ENCODE peak calls at places on chromosomes 11 and 22, in five cellular contexts. R is stomach; G is activated CD8-positive, alpha-beta T cell treated with anti-CD3 and anti-CD28 coated beads for 36 hours; Q is endothelial cell of umbilical vein; Y is endothelial cell. X is an unnamed sample.

GRCh38 chr11:112219476-112220232 is 6.6 kb upstream of the PTS start:
- DNase-seq in R (no peak), G (peak; percentile 54), Q (peak; percentile 80), Y (peak; percentile 36), X (peak; percentile 90)

GRCh38 chr11:122305018-122305417 is 189.0 kb upstream of the BLID start:
- DNase-seq in R (no peak), G (no peak), Q (no peak), Y (no peak), X (no peak)

GRCh38 chr11:33375688-33376311 is 118.6 kb downstream of the HIPK3 start:
- DNase-seq in R (no peak), G (no peak), Q (peak; percentile 13), Y (peak; percentile 20), X (peak; percentile 80)

GRCh38 chr11:45411221-45411946 is 125.2 kb upstream of the SYT13 start:
- DNase-seq in R (no peak), G (no peak), Q (no peak), Y (no peak), X (peak; percentile 56)

GRCh38 chr11:73426184-73426845 is 50.1 kb downstream of the RELT start:
- DNase-seq in R (no peak), G (no peak), Q (no peak), Y (no peak), X (no peak)

GRCh38 chr11:123653405-123653996 is 923 bp downstream of the SCN3B start:
- DNase-seq in R (no peak), G (no peak), Q (no peak), Y (peak; percentile 14), X (peak; percentile 25)

GRCh38 chr11:63888170-63889086 is 28.5 kb downstream of the RCOR2 start:
- DNase-seq in R (peak; percentile 83), G (peak; percentile 77), Q (peak; percentile 20), Y (peak; percentile 40), X (no peak)

GRCh38 chr22:42376721-42377177 is 55.5 kb downstream of the NFAM1 start:
- DNase-seq in R (peak; percentile 29), G (no peak), Q (no peak), Y (no peak), X (no peak)

GRCh38 chr22:46652081-46652929 is 32.1 kb downstream of the GRAMD4 start:
- DNase-seq in R (no peak), G (peak; percentile 73), Q (peak; percentile 26), Y (no peak), X (no peak)

GRCh38 chr22:45254789-45255261 is 14.1 kb upstream of the KIAA0930 start:
- DNase-seq in R (no peak), G (peak; percentile 43), Q (no peak), Y (no peak), X (no peak)

GRCh38 chr11:78749243-78749730 is 174.6 kb upstream of the NARS2 start:
- DNase-seq in R (no peak), G (no peak), Q (no peak), Y (no peak), X (no peak)

GRCh38 chr11:44011797-44012196 is 36.0 kb upstream of the ACCSL start:
- DNase-seq in R (no peak), G (no peak), Q (no peak), Y (no peak), X (no peak)

GRCh38 chr11:97965849-97966646 is 1054.7 kb upstream of the CNTN5 start:
- DNase-seq in R (no peak), G (no peak), Q (peak; percentile 72), Y (no peak), X (peak; percentile 10)

GRCh38 chr22:33883961-33884808 is 36.1 kb downstream of the LARGE1 start:
- DNase-seq in R (no peak), G (no peak), Q (no peak), Y (no peak), X (no peak)

GRCh38 chr11:122186439-122187080 is 70.5 kb upstream of the BLID start:
- DNase-seq in R (no peak), G (no peak), Q (peak; percentile 93), Y (no peak), X (peak; percentile 90)

GRCh38 chr22:33873186-33873585 is 47.1 kb downstream of the LARGE1 start:
- DNase-seq in R (peak; percentile 63), G (no peak), Q (no peak), Y (no peak), X (no peak)

GRCh38 chr11:67731583-67731982 is 57.2 kb upstream of the ALDH3B2 start:
- DNase-seq in R (no peak), G (no peak), Q (no peak), Y (no peak), X (peak; percentile 33)

GRCh38 chr22:50012201-50013181 is at the start of gene IL17REL:
- DNase-seq in R (peak; percentile 55), G (no peak), Q (no peak), Y (peak; percentile 8), X (peak; percentile 37)
- TF ChIP-seq CTCF in R (no peak), G (no peak), Q (no peak), Y (no peak), X (no peak)

DNA sequence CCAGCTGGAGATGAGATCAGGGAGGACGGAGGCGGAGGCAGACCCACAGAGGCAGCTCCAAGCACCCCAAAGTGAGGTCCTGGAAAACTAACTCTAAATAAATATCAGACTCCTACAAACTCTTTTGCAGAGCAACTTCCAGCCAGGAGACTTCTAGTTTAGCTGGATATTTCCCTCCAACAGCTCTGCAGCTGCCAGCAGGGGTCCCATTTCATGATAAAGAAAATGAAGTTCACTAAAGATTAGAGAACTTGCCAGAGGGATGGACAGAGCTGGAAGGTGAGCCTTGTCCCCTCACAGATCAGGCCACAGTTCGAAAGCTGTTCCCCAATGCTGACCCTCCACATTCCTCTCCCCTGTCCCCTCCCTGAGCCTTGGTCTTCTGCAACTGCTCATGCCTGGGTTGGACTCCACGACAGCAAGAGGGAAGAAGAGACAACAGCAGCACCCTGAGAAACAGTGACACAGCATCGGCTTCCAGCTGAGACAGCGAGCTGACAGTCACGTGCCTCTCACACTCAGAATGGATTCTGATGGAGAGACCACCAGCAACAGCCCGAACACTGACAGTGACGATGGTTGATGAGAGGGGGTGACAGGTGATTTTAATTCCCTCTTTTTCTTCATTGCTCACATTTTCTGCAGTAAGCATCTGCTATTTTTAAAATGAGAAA is 5.7 kb downstream of the CARS1 start:
- DNase-seq in R (no peak), G (no peak), Q (no peak), Y (no peak), X (peak; percentile 72)
- TF ChIP-seq CTCF in R (no peak), G (no peak), Q (peak; percentile 6), Y (no peak), X (peak; percentile 21)

GRCh38 chr22:19840059-19840458 is 14.6 kb downstream of the GNB1L start:
- DNase-seq in R (no peak), G (no peak), Q (no peak), Y (no peak), X (no peak)

GRCh38 chr22:19837915-19838314 is 16.8 kb downstream of the GNB1L start:
- DNase-seq in R (no peak), G (no peak), Q (no peak), Y (no peak), X (no peak)

GRCh38 chr22:19831016-19831415 is 23.7 kb downstream of the GNB1L start:
- DNase-seq in R (no peak), G (no peak), Q (no peak), Y (no peak), X (no peak)

GRCh38 chr22:19832476-19833108 is 22.1 kb downstream of the GNB1L start:
- DNase-seq in R (peak; percentile 9), G (no peak), Q (no peak), Y (no peak), X (no peak)

DNA sequence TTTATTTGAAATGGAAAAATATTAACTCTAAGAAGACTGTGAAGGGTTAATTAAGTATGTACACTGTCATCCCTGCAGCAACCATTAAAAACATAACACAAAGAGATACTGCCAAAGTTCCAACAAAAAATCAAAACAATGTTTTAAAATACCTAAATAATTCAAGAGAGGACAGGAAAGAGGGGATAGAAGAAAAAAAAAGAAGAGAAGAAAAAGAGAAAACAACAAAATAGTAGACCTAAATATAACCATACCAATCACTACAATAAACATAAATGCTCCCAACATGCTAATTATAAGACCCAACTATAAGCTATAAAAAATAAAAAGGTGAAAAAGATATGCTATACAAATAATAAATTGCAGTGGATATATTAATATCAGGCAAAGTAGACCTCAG is 20.1 kb downstream of the GNB1L start:
- DNase-seq in R (no peak), G (no peak), Q (no peak), Y (no peak), X (no peak)
- TF ChIP-seq CTCF in R (no peak), G (no peak), Q (no peak), Y (no peak), X (no peak)

DNA sequence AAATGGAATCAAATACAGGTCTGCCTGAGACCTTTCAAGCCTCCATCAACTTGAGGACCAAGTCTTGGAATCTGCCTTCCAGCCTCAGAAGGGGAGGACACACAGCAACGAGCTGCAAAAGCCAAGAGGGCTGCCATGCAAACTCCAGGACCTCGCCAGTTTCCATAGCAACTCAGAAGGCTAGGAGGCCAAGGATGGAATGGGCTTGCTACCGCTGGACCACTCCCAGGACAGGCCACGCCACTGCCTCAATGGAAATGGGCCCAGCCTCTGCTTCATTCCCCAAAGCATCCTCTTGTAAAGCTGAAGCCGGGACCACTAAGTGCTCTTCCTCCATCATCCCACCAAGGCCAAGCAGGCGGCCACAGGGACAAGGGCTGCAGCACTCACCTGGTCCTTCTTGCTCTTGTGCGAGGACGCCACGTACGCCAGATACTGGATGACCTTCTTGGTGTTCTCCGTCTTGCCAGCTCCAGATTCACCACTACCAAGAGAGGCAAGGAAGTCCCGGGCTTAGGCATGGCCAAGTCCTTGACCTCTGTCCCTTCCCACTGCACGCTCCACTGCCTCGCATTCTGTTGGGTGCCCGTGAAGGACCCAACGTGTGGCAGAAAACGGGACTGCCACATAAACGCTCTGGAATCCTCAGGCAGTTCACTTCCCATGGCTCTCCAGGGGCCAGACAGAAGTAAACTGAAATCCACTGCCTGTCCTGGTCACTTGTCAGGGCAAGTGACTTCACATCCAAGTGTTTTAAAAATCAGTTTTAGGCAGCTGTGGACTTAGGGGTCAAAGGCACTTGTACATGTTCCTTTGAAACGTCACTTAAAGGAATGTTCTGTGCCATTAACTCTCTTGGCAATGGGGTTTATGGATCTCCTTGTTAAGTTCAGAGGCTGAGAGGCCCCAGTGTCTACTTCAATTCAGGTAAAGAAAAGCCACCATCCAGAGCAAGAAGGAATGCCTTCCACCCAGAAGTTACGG is 61.3 kb downstream of the MYH9 start:
- DNase-seq in R (no peak), G (no peak), Q (no peak), Y (no peak), X (no peak)
- TF ChIP-seq CTCF in R (no peak), G (no peak), Q (no peak), Y (no peak), X (no peak)

GRCh38 chr11:116605543-116605942 is 167.2 kb downstream of the BUD13 start:
- DNase-seq in R (peak; percentile 30), G (peak; percentile 65), Q (peak; percentile 60), Y (peak; percentile 88), X (peak; percentile 66)
- TF ChIP-seq CTCF in R (no peak), G (no peak), Q (peak; percentile 57), Y (peak; percentile 37), X (peak; percentile 57)

GRCh38 chr11:115132829-115133228 is 371.4 kb downstream of the CADM1 start:
- DNase-seq in R (no peak), G (peak; percentile 20), Q (no peak), Y (peak; percentile 34), X (peak; percentile 4)
- TF ChIP-seq CTCF in R (no peak), G (no peak), Q (no peak), Y (no peak), X (peak; percentile 58)

GRCh38 chr22:30470655-30471054 is 1.2 kb downstream of the SEC14L3 start:
- DNase-seq in R (no peak), G (no peak), Q (no peak), Y (no peak), X (no peak)
- TF ChIP-seq CTCF in R (no peak), G (no peak), Q (no peak), Y (no peak), X (no peak)